ENCODE peak calls at places on chromosomes 13 and 19, in ten cellular contexts. T, I, W, H, O, L, S, D, C and G are unnamed samples.
A peak's percentile ranks its signal among the peaks of the same experiment; 100 is the strongest.

GRCh38 chr19:2484178-2484937 is 8.4 kb downstream of the GADD45B start:
- DNase-seq in T (no peak), I (no peak), W (no peak), H (peak; percentile 84), O (no peak), L (no peak), S (no peak), D (no peak), C (no peak), G (no peak)

GRCh38 chr19:47240996-47241918 is 10.3 kb upstream of the BBC3 start:
- DNase-seq in T (no peak), I (peak; percentile 89), W (peak; percentile 45), H (peak; percentile 78), O (peak; percentile 68), L (peak; percentile 86), S (peak; percentile 83), D (peak; percentile 78), C (peak; percentile 70), G (peak; percentile 50)

GRCh38 chr19:3615524-3616135 is 9.0 kb upstream of the TBXA2R start:
- DNase-seq in T (no peak), I (no peak), W (no peak), H (no peak), O (no peak), L (no peak), S (no peak), D (no peak), C (no peak), G (no peak)

GRCh38 chr19:50008532-50008931 is 16.6 kb downstream of the VRK3 start:
- DNase-seq in T (no peak), I (no peak), W (no peak), H (no peak), O (no peak), L (no peak), S (no peak), D (no peak), C (no peak), G (peak; percentile 33)

GRCh38 chr19:7927605-7928333 is 1.8 kb upstream of the CTXN1 start:
- DNase-seq in T (no peak), I (no peak), W (no peak), H (no peak), O (no peak), L (peak; percentile 46), S (no peak), D (peak; percentile 12), C (no peak), G (no peak)

GRCh38 chr19:58555920-58556632 is 1.2 kb upstream of the CHMP2A start:
- DNase-seq in T (no peak), I (no peak), W (no peak), H (no peak), O (no peak), L (peak; percentile 29), S (no peak), D (no peak), C (no peak), G (no peak)

GRCh38 chr19:2089001-2089711 is 7.0 kb downstream of the MOB3A start:
- DNase-seq in T (no peak), I (no peak), W (no peak), H (no peak), O (no peak), L (no peak), S (no peak), D (no peak), C (peak; percentile 54), G (no peak)

GRCh38 chr13:37889102-37889501 is 19.5 kb upstream of the TRPC4 start:
- DNase-seq in T (no peak), I (no peak), W (no peak), H (no peak), O (no peak), L (no peak), S (no peak), D (no peak), C (no peak), G (no peak)

GRCh38 chr19:34176581-34176980 is 4.3 kb downstream of the LSM14A start:
- DNase-seq in T (no peak), I (no peak), W (no peak), H (no peak), O (no peak), L (no peak), S (no peak), D (no peak), C (no peak), G (no peak)

GRCh38 chr13:44271031-44271433 is 102.6 kb upstream of the SERP2 start:
- DNase-seq in T (no peak), I (no peak), W (peak; percentile 67), H (no peak), O (no peak), L (peak; percentile 51), S (no peak), D (no peak), C (peak; percentile 28), G (no peak)

GRCh38 chr13:113219311-113219940 is 10.0 kb downstream of the CUL4A start:
- DNase-seq in T (no peak), I (no peak), W (no peak), H (no peak), O (no peak), L (no peak), S (no peak), D (no peak), C (no peak), G (no peak)

GRCh38 chr13:74151859-74152258 is 17.7 kb upstream of the KLF12 start:
- DNase-seq in T (no peak), I (no peak), W (no peak), H (no peak), O (no peak), L (no peak), S (no peak), D (peak; percentile 20), C (no peak), G (no peak)
- H3K4me3 ChIP-seq in T (no peak overlapping the region), I (no peak overlapping the region), W (no peak overlapping the region), H (no peak overlapping the region), O (no peak overlapping the region), L (no peak overlapping the region), S (no peak overlapping the region), D (no peak overlapping the region), C (no peak overlapping the region), G (no peak overlapping the region)

GRCh38 chr19:10975374-10976036 is 14.7 kb downstream of the SMARCA4 start:
- DNase-seq in T (no peak), I (peak; percentile 67), W (no peak), H (no peak), O (no peak), L (peak; percentile 64), S (no peak), D (peak; percentile 59), C (no peak), G (peak; percentile 74)

GRCh38 chr19:10966809-10967208 is 6.0 kb downstream of the SMARCA4 start:
- DNase-seq in T (no peak), I (no peak), W (no peak), H (no peak), O (no peak), L (no peak), S (no peak), D (no peak), C (no peak), G (no peak)

GRCh38 chr19:10968527-10969081 is 7.8 kb downstream of the SMARCA4 start:
- DNase-seq in T (no peak), I (no peak), W (no peak), H (no peak), O (no peak), L (no peak), S (peak; percentile 39), D (no peak), C (no peak), G (no peak)

GRCh38 chr19:10976200-10976892 is 15.5 kb downstream of the SMARCA4 start:
- DNase-seq in T (no peak), I (peak; percentile 34), W (no peak), H (no peak), O (peak; percentile 43), L (no peak), S (no peak), D (no peak), C (no peak), G (no peak)

DNA sequence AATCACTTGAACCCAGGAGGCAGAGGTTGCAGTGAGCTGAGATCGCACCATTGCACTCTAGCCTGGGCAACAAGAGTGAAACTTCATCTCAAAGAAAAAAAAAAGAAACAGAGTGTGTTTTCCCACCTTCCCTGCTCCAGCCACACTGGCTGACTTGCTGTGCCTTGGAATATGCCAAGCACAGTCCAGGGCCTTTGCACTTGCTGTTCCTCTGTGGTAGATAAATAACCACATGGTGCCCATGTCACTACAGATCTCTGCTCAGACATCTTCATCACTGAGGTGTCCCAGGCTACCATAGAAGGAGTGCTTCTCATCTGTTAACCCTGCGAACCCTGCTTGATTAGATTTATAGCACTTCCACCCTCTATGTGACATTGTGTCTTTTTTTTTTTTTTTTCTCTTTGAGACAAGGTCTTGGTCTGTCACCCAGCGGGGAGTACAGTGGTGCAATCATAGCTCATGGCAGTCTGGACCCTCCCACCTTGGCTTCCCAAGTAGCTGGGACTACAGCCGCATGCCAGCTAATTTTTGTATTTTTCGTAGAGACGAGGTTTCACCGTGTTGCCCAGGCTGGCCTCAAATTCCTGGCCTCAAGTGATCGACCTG is 10.4 kb downstream of the SMARCA4 start:
- DNase-seq in T (no peak), I (no peak), W (no peak), H (no peak), O (no peak), L (no peak), S (no peak), D (no peak), C (no peak), G (no peak)
- TF ChIP-seq POLR2A in T (no peak), I (no peak), W (no peak), H (no peak), O (no peak), L (no peak), S (no peak), D (no peak), C (no peak), G (no peak)

GRCh38 chr13:46180393-46180792 is 1.6 kb downstream of the LCP1 start:
- DNase-seq in T (no peak), I (no peak), W (no peak), H (no peak), O (no peak), L (no peak), S (no peak), D (no peak), C (no peak), G (no peak)
- H3K4me3 ChIP-seq in T (peak overlapping the region; percentile 21), I (peak overlapping the region; percentile 33), W (no peak overlapping the region), H (peak overlapping the region; percentile 45), O (no peak overlapping the region), L (no peak overlapping the region), S (no peak overlapping the region), D (peak overlapping the region; percentile 36), C (no peak overlapping the region), G (no peak overlapping the region)

DNA sequence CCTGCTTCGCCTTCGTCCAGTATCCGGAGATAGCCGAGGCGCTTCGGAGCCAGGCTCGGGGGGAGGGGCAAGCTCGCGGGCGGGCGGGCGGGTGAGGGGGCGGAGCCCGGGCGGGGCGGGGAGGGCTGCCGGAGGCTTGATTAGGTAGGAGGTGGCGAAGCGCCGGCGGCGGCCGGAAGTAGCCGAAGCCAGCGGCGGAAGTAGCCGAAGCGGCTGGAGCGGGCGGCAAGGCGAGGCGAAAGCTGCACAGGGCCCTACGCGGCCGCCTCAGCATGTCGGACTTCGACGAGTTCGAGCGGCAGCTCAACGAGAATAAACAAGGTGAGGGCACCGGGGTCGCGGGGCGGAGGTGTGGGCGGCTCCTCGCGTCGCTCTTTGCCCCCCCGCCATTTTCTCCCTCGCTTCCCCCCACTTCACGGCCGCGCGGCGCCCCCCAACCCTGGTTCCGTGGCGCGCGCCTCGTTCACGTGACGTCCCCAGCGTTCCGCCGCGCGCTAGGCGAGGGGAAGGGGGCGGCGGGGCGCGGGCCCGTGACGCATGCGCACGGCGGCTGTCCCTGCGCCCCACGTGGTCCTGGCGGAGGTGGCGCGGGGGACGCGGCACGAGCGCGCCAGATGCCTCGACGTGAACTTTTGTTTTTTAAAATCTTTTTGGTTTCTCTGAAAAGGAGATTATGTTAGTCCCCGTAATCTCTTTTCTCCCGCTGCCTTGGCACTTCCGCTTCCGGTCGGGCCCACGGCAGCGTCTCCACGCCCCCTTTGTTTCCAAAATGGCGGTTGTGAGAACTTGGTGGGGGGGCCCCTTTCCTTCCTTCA is at the start of gene U2AF2:
- DNase-seq in T (no peak), I (peak; percentile 97), W (peak; percentile 94), H (peak; percentile 97), O (peak; percentile 82), L (peak; percentile 95), S (peak; percentile 97), D (peak; percentile 96), C (peak; percentile 94), G (peak; percentile 97)
- TF ChIP-seq POLR2A in T (peak; percentile 57), I (no peak), W (peak; percentile 75), H (peak; percentile 45), O (peak; percentile 90), L (peak; percentile 73), S (peak; percentile 72), D (no peak), C (peak; percentile 62), G (no peak)